ENCODE peak calls at places on chromosomes 12 and 14, in seven cellular contexts. One of them, this sample, is unnamed.

GRCh38 chr14:64891839-64892375 is 12.2 kb upstream of the SPTB start:
- DNase-seq in activated T-helper 1 cell treated with anti-CD3 and anti-CD28 coated beads, Interleukin-2, amount 50 U/mL, for 16 hours: peak
- DNase-seq in activated CD4-positive, alpha-beta T cell treated with anti-CD3 and anti-CD28 coated beads for 48 hours: peak
- DNase-seq in T-helper 1 cell: peak
- DNase-seq in T follicular helper cell: no peak
- DNase-seq in stimulated activated CD4-positive, alpha-beta T cell treated with anti-CD3 and anti-CD28 coated beads, Interleukin-1b, Interleukin-23, amount 100 ng/mL, for 24 hours: no peak
- DNase-seq in activated CD8-positive, alpha-beta memory T cell treated with anti-CD3 and anti-CD28 coated beads for 1 hour: no peak
- DNase-seq in this sample: peak

GRCh38 chr12:6264402-6265037 is 46.0 kb upstream of the PLEKHG6 start:
- DNase-seq in T-helper 1 cell: no peak
- DNase-seq in activated T-helper 1 cell treated with anti-CD3 and anti-CD28 coated beads, Interleukin-2, amount 50 U/mL, for 16 hours: no peak
- DNase-seq in activated CD8-positive, alpha-beta memory T cell treated with anti-CD3 and anti-CD28 coated beads for 1 hour: no peak
- DNase-seq in T follicular helper cell: no peak
- DNase-seq in stimulated activated CD4-positive, alpha-beta T cell treated with anti-CD3 and anti-CD28 coated beads, Interleukin-1b, Interleukin-23, amount 100 ng/mL, for 24 hours: no peak
- DNase-seq in activated CD4-positive, alpha-beta T cell treated with anti-CD3 and anti-CD28 coated beads for 48 hours: no peak
- DNase-seq in this sample: peak

GRCh38 chr12:8680533-8680932 is 17.3 kb upstream of the RIMKLB start:
- DNase-seq in activated CD4-positive, alpha-beta T cell treated with anti-CD3 and anti-CD28 coated beads for 48 hours: no peak
- DNase-seq in activated T-helper 1 cell treated with anti-CD3 and anti-CD28 coated beads, Interleukin-2, amount 50 U/mL, for 16 hours: no peak
- DNase-seq in T-helper 1 cell: no peak
- DNase-seq in T follicular helper cell: no peak
- DNase-seq in activated CD8-positive, alpha-beta memory T cell treated with anti-CD3 and anti-CD28 coated beads for 1 hour: no peak
- DNase-seq in stimulated activated CD4-positive, alpha-beta T cell treated with anti-CD3 and anti-CD28 coated beads, Interleukin-1b, Interleukin-23, amount 100 ng/mL, for 24 hours: no peak
- DNase-seq in this sample: no peak

GRCh38 chr12:113214938-113215400 is 6.3 kb upstream of the TPCN1 start:
- DNase-seq in stimulated activated CD4-positive, alpha-beta T cell treated with anti-CD3 and anti-CD28 coated beads, Interleukin-1b, Interleukin-23, amount 100 ng/mL, for 24 hours: no peak
- DNase-seq in T follicular helper cell: no peak
- DNase-seq in activated CD4-positive, alpha-beta T cell treated with anti-CD3 and anti-CD28 coated beads for 48 hours: no peak
- DNase-seq in activated CD8-positive, alpha-beta memory T cell treated with anti-CD3 and anti-CD28 coated beads for 1 hour: no peak
- DNase-seq in activated T-helper 1 cell treated with anti-CD3 and anti-CD28 coated beads, Interleukin-2, amount 50 U/mL, for 16 hours: no peak
- DNase-seq in T-helper 1 cell: no peak
- DNase-seq in this sample: no peak

GRCh38 chr14:31560759-31561154 is 447 bp upstream of the NUBPL start:
- DNase-seq in T follicular helper cell: no peak
- DNase-seq in stimulated activated CD4-positive, alpha-beta T cell treated with anti-CD3 and anti-CD28 coated beads, Interleukin-1b, Interleukin-23, amount 100 ng/mL, for 24 hours: no peak
- DNase-seq in activated CD8-positive, alpha-beta memory T cell treated with anti-CD3 and anti-CD28 coated beads for 1 hour: no peak
- DNase-seq in T-helper 1 cell: no peak
- DNase-seq in activated T-helper 1 cell treated with anti-CD3 and anti-CD28 coated beads, Interleukin-2, amount 50 U/mL, for 16 hours: no peak
- DNase-seq in activated CD4-positive, alpha-beta T cell treated with anti-CD3 and anti-CD28 coated beads for 48 hours: no peak
- DNase-seq in this sample: no peak

GRCh38 chr14:103492156-103492555 is 30.5 kb downstream of the CKB start:
- DNase-seq in T-helper 1 cell: no peak
- DNase-seq in stimulated activated CD4-positive, alpha-beta T cell treated with anti-CD3 and anti-CD28 coated beads, Interleukin-1b, Interleukin-23, amount 100 ng/mL, for 24 hours: no peak
- DNase-seq in activated CD4-positive, alpha-beta T cell treated with anti-CD3 and anti-CD28 coated beads for 48 hours: no peak
- DNase-seq in T follicular helper cell: no peak
- DNase-seq in activated T-helper 1 cell treated with anti-CD3 and anti-CD28 coated beads, Interleukin-2, amount 50 U/mL, for 16 hours: no peak
- DNase-seq in activated CD8-positive, alpha-beta memory T cell treated with anti-CD3 and anti-CD28 coated beads for 1 hour: no peak
- DNase-seq in this sample: no peak

GRCh38 chr14:89352976-89353817 is 63.8 kb downstream of the FOXN3 start:
- DNase-seq in stimulated activated CD4-positive, alpha-beta T cell treated with anti-CD3 and anti-CD28 coated beads, Interleukin-1b, Interleukin-23, amount 100 ng/mL, for 24 hours: no peak
- DNase-seq in T-helper 1 cell: no peak
- DNase-seq in activated CD8-positive, alpha-beta memory T cell treated with anti-CD3 and anti-CD28 coated beads for 1 hour: no peak
- DNase-seq in T follicular helper cell: no peak
- DNase-seq in activated CD4-positive, alpha-beta T cell treated with anti-CD3 and anti-CD28 coated beads for 48 hours: no peak
- DNase-seq in activated T-helper 1 cell treated with anti-CD3 and anti-CD28 coated beads, Interleukin-2, amount 50 U/mL, for 16 hours: no peak
- DNase-seq in this sample: no peak

GRCh38 chr12:88338486-88338885 is 196.4 kb downstream of the TMTC3 start:
- DNase-seq in activated CD4-positive, alpha-beta T cell treated with anti-CD3 and anti-CD28 coated beads for 48 hours: no peak
- DNase-seq in stimulated activated CD4-positive, alpha-beta T cell treated with anti-CD3 and anti-CD28 coated beads, Interleukin-1b, Interleukin-23, amount 100 ng/mL, for 24 hours: no peak
- DNase-seq in activated CD8-positive, alpha-beta memory T cell treated with anti-CD3 and anti-CD28 coated beads for 1 hour: no peak
- DNase-seq in activated T-helper 1 cell treated with anti-CD3 and anti-CD28 coated beads, Interleukin-2, amount 50 U/mL, for 16 hours: no peak
- DNase-seq in T-helper 1 cell: no peak
- DNase-seq in T follicular helper cell: no peak
- DNase-seq in this sample: no peak

GRCh38 chr12:49357099-49357678 is 10.1 kb upstream of the SPATS2 start:
- DNase-seq in T follicular helper cell: no peak
- DNase-seq in activated CD8-positive, alpha-beta memory T cell treated with anti-CD3 and anti-CD28 coated beads for 1 hour: no peak
- DNase-seq in stimulated activated CD4-positive, alpha-beta T cell treated with anti-CD3 and anti-CD28 coated beads, Interleukin-1b, Interleukin-23, amount 100 ng/mL, for 24 hours: no peak
- DNase-seq in activated T-helper 1 cell treated with anti-CD3 and anti-CD28 coated beads, Interleukin-2, amount 50 U/mL, for 16 hours: no peak
- DNase-seq in activated CD4-positive, alpha-beta T cell treated with anti-CD3 and anti-CD28 coated beads for 48 hours: no peak
- DNase-seq in T-helper 1 cell: no peak
- DNase-seq in this sample: no peak

GRCh38 chr14:106210650-106211049 is 684.3 kb downstream of the TMEM121 start:
- DNase-seq in T-helper 1 cell: peak
- DNase-seq in activated T-helper 1 cell treated with anti-CD3 and anti-CD28 coated beads, Interleukin-2, amount 50 U/mL, for 16 hours: no peak
- DNase-seq in T follicular helper cell: no peak
- DNase-seq in activated CD8-positive, alpha-beta memory T cell treated with anti-CD3 and anti-CD28 coated beads for 1 hour: no peak
- DNase-seq in stimulated activated CD4-positive, alpha-beta T cell treated with anti-CD3 and anti-CD28 coated beads, Interleukin-1b, Interleukin-23, amount 100 ng/mL, for 24 hours: no peak
- DNase-seq in activated CD4-positive, alpha-beta T cell treated with anti-CD3 and anti-CD28 coated beads for 48 hours: peak
- DNase-seq in this sample: no peak

GRCh38 chr12:50637870-50638481 is 125.9 kb upstream of the ATF1 start:
- DNase-seq in activated CD4-positive, alpha-beta T cell treated with anti-CD3 and anti-CD28 coated beads for 48 hours: no peak
- DNase-seq in activated CD8-positive, alpha-beta memory T cell treated with anti-CD3 and anti-CD28 coated beads for 1 hour: no peak
- DNase-seq in stimulated activated CD4-positive, alpha-beta T cell treated with anti-CD3 and anti-CD28 coated beads, Interleukin-1b, Interleukin-23, amount 100 ng/mL, for 24 hours: no peak
- DNase-seq in activated T-helper 1 cell treated with anti-CD3 and anti-CD28 coated beads, Interleukin-2, amount 50 U/mL, for 16 hours: no peak
- DNase-seq in T-helper 1 cell: no peak
- DNase-seq in T follicular helper cell: no peak
- DNase-seq in this sample: peak

GRCh38 chr14:83575301-83575700 is 1954.6 kb upstream of the FLRT2 start:
- DNase-seq in activated CD8-positive, alpha-beta memory T cell treated with anti-CD3 and anti-CD28 coated beads for 1 hour: no peak
- DNase-seq in activated CD4-positive, alpha-beta T cell treated with anti-CD3 and anti-CD28 coated beads for 48 hours: no peak
- DNase-seq in T-helper 1 cell: no peak
- DNase-seq in T follicular helper cell: no peak
- DNase-seq in activated T-helper 1 cell treated with anti-CD3 and anti-CD28 coated beads, Interleukin-2, amount 50 U/mL, for 16 hours: no peak
- DNase-seq in stimulated activated CD4-positive, alpha-beta T cell treated with anti-CD3 and anti-CD28 coated beads, Interleukin-1b, Interleukin-23, amount 100 ng/mL, for 24 hours: no peak
- DNase-seq in this sample: no peak

GRCh38 chr12:117526756-117527479 is 165.5 kb upstream of the NOS1 start:
- DNase-seq in activated T-helper 1 cell treated with anti-CD3 and anti-CD28 coated beads, Interleukin-2, amount 50 U/mL, for 16 hours: no peak
- DNase-seq in stimulated activated CD4-positive, alpha-beta T cell treated with anti-CD3 and anti-CD28 coated beads, Interleukin-1b, Interleukin-23, amount 100 ng/mL, for 24 hours: no peak
- DNase-seq in T follicular helper cell: no peak
- DNase-seq in T-helper 1 cell: no peak
- DNase-seq in activated CD4-positive, alpha-beta T cell treated with anti-CD3 and anti-CD28 coated beads for 48 hours: no peak
- DNase-seq in activated CD8-positive, alpha-beta memory T cell treated with anti-CD3 and anti-CD28 coated beads for 1 hour: no peak
- DNase-seq in this sample: no peak

GRCh38 chr14:70358631-70359030 is 852 bp downstream of the COX16 start:
- DNase-seq in T follicular helper cell: no peak
- DNase-seq in activated CD8-positive, alpha-beta memory T cell treated with anti-CD3 and anti-CD28 coated beads for 1 hour: no peak
- DNase-seq in activated CD4-positive, alpha-beta T cell treated with anti-CD3 and anti-CD28 coated beads for 48 hours: no peak
- DNase-seq in T-helper 1 cell: no peak
- DNase-seq in activated T-helper 1 cell treated with anti-CD3 and anti-CD28 coated beads, Interleukin-2, amount 50 U/mL, for 16 hours: no peak
- DNase-seq in stimulated activated CD4-positive, alpha-beta T cell treated with anti-CD3 and anti-CD28 coated beads, Interleukin-1b, Interleukin-23, amount 100 ng/mL, for 24 hours: no peak
- DNase-seq in this sample: no peak

GRCh38 chr12:57452181-57452936 is 2.7 kb upstream of the INHBE start:
- DNase-seq in activated CD8-positive, alpha-beta memory T cell treated with anti-CD3 and anti-CD28 coated beads for 1 hour: no peak
- DNase-seq in activated CD4-positive, alpha-beta T cell treated with anti-CD3 and anti-CD28 coated beads for 48 hours: peak
- DNase-seq in T-helper 1 cell: no peak
- DNase-seq in stimulated activated CD4-positive, alpha-beta T cell treated with anti-CD3 and anti-CD28 coated beads, Interleukin-1b, Interleukin-23, amount 100 ng/mL, for 24 hours: no peak
- DNase-seq in activated T-helper 1 cell treated with anti-CD3 and anti-CD28 coated beads, Interleukin-2, amount 50 U/mL, for 16 hours: no peak
- DNase-seq in T follicular helper cell: no peak
- DNase-seq in this sample: no peak

GRCh38 chr12:51863921-51864700 is 15.6 kb upstream of the FIGNL2 start:
- DNase-seq in T follicular helper cell: no peak
- DNase-seq in stimulated activated CD4-positive, alpha-beta T cell treated with anti-CD3 and anti-CD28 coated beads, Interleukin-1b, Interleukin-23, amount 100 ng/mL, for 24 hours: no peak
- DNase-seq in activated CD8-positive, alpha-beta memory T cell treated with anti-CD3 and anti-CD28 coated beads for 1 hour: no peak
- DNase-seq in activated T-helper 1 cell treated with anti-CD3 and anti-CD28 coated beads, Interleukin-2, amount 50 U/mL, for 16 hours: no peak
- DNase-seq in T-helper 1 cell: no peak
- DNase-seq in activated CD4-positive, alpha-beta T cell treated with anti-CD3 and anti-CD28 coated beads for 48 hours: peak
- DNase-seq in this sample: no peak

GRCh38 chr12:57176139-57176477 is 28.7 kb upstream of the LRP1-AS start:
- DNase-seq in activated CD8-positive, alpha-beta memory T cell treated with anti-CD3 and anti-CD28 coated beads for 1 hour: no peak
- DNase-seq in activated T-helper 1 cell treated with anti-CD3 and anti-CD28 coated beads, Interleukin-2, amount 50 U/mL, for 16 hours: no peak
- DNase-seq in stimulated activated CD4-positive, alpha-beta T cell treated with anti-CD3 and anti-CD28 coated beads, Interleukin-1b, Interleukin-23, amount 100 ng/mL, for 24 hours: no peak
- DNase-seq in T-helper 1 cell: no peak
- DNase-seq in activated CD4-positive, alpha-beta T cell treated with anti-CD3 and anti-CD28 coated beads for 48 hours: no peak
- DNase-seq in T follicular helper cell: no peak
- DNase-seq in this sample: no peak

GRCh38 chr14:21069388-21070082 is 569 bp upstream of the ARHGEF40 start:
- DNase-seq in T follicular helper cell: no peak
- DNase-seq in activated T-helper 1 cell treated with anti-CD3 and anti-CD28 coated beads, Interleukin-2, amount 50 U/mL, for 16 hours: no peak
- DNase-seq in activated CD8-positive, alpha-beta memory T cell treated with anti-CD3 and anti-CD28 coated beads for 1 hour: no peak
- DNase-seq in T-helper 1 cell: peak
- DNase-seq in stimulated activated CD4-positive, alpha-beta T cell treated with anti-CD3 and anti-CD28 coated beads, Interleukin-1b, Interleukin-23, amount 100 ng/mL, for 24 hours: no peak
- DNase-seq in activated CD4-positive, alpha-beta T cell treated with anti-CD3 and anti-CD28 coated beads for 48 hours: no peak
- DNase-seq in this sample: peak

GRCh38 chr14:24274101-24274543 is 2.7 kb upstream of the RABGGTA start:
- DNase-seq in activated CD4-positive, alpha-beta T cell treated with anti-CD3 and anti-CD28 coated beads for 48 hours: peak
- DNase-seq in activated CD8-positive, alpha-beta memory T cell treated with anti-CD3 and anti-CD28 coated beads for 1 hour: no peak
- DNase-seq in activated T-helper 1 cell treated with anti-CD3 and anti-CD28 coated beads, Interleukin-2, amount 50 U/mL, for 16 hours: peak
- DNase-seq in stimulated activated CD4-positive, alpha-beta T cell treated with anti-CD3 and anti-CD28 coated beads, Interleukin-1b, Interleukin-23, amount 100 ng/mL, for 24 hours: no peak
- DNase-seq in T follicular helper cell: peak
- DNase-seq in T-helper 1 cell: peak
- DNase-seq in this sample: no peak

GRCh38 chr12:98754095-98754494 is 109.0 kb downstream of the APAF1 start:
- DNase-seq in stimulated activated CD4-positive, alpha-beta T cell treated with anti-CD3 and anti-CD28 coated beads, Interleukin-1b, Interleukin-23, amount 100 ng/mL, for 24 hours: no peak
- DNase-seq in activated CD4-positive, alpha-beta T cell treated with anti-CD3 and anti-CD28 coated beads for 48 hours: peak
- DNase-seq in T-helper 1 cell: no peak
- DNase-seq in T follicular helper cell: no peak
- DNase-seq in activated T-helper 1 cell treated with anti-CD3 and anti-CD28 coated beads, Interleukin-2, amount 50 U/mL, for 16 hours: no peak
- DNase-seq in activated CD8-positive, alpha-beta memory T cell treated with anti-CD3 and anti-CD28 coated beads for 1 hour: no peak
- DNase-seq in this sample: no peak

GRCh38 chr14:100306506-100307214 is 416 bp upstream of the SLC25A29 start:
- DNase-seq in activated T-helper 1 cell treated with anti-CD3 and anti-CD28 coated beads, Interleukin-2, amount 50 U/mL, for 16 hours: peak
- DNase-seq in activated CD4-positive, alpha-beta T cell treated with anti-CD3 and anti-CD28 coated beads for 48 hours: peak
- DNase-seq in activated CD8-positive, alpha-beta memory T cell treated with anti-CD3 and anti-CD28 coated beads for 1 hour: no peak
- DNase-seq in T follicular helper cell: peak
- DNase-seq in stimulated activated CD4-positive, alpha-beta T cell treated with anti-CD3 and anti-CD28 coated beads, Interleukin-1b, Interleukin-23, amount 100 ng/mL, for 24 hours: peak
- DNase-seq in T-helper 1 cell: peak
- DNase-seq in this sample: peak

GRCh38 chr12:70556179-70556869 is 80.9 kb downstream of the PTPRB start:
- DNase-seq in activated CD4-positive, alpha-beta T cell treated with anti-CD3 and anti-CD28 coated beads for 48 hours: no peak
- DNase-seq in activated CD8-positive, alpha-beta memory T cell treated with anti-CD3 and anti-CD28 coated beads for 1 hour: no peak
- DNase-seq in activated T-helper 1 cell treated with anti-CD3 and anti-CD28 coated beads, Interleukin-2, amount 50 U/mL, for 16 hours: no peak
- DNase-seq in T-helper 1 cell: no peak
- DNase-seq in stimulated activated CD4-positive, alpha-beta T cell treated with anti-CD3 and anti-CD28 coated beads, Interleukin-1b, Interleukin-23, amount 100 ng/mL, for 24 hours: no peak
- DNase-seq in T follicular helper cell: no peak
- DNase-seq in this sample: no peak

GRCh38 chr12:19834596-19834995 is 395.3 kb downstream of the AEBP2 start:
- DNase-seq in activated CD4-positive, alpha-beta T cell treated with anti-CD3 and anti-CD28 coated beads for 48 hours: no peak
- DNase-seq in stimulated activated CD4-positive, alpha-beta T cell treated with anti-CD3 and anti-CD28 coated beads, Interleukin-1b, Interleukin-23, amount 100 ng/mL, for 24 hours: no peak
- DNase-seq in T-helper 1 cell: no peak
- DNase-seq in activated T-helper 1 cell treated with anti-CD3 and anti-CD28 coated beads, Interleukin-2, amount 50 U/mL, for 16 hours: no peak
- DNase-seq in T follicular helper cell: no peak
- DNase-seq in activated CD8-positive, alpha-beta memory T cell treated with anti-CD3 and anti-CD28 coated beads for 1 hour: no peak
- DNase-seq in this sample: no peak

GRCh38 chr14:61822458-61822857 is 60.2 kb downstream of the SNAPC1 start:
- DNase-seq in T follicular helper cell: no peak
- DNase-seq in activated CD8-positive, alpha-beta memory T cell treated with anti-CD3 and anti-CD28 coated beads for 1 hour: no peak
- DNase-seq in activated T-helper 1 cell treated with anti-CD3 and anti-CD28 coated beads, Interleukin-2, amount 50 U/mL, for 16 hours: no peak
- DNase-seq in activated CD4-positive, alpha-beta T cell treated with anti-CD3 and anti-CD28 coated beads for 48 hours: no peak
- DNase-seq in stimulated activated CD4-positive, alpha-beta T cell treated with anti-CD3 and anti-CD28 coated beads, Interleukin-1b, Interleukin-23, amount 100 ng/mL, for 24 hours: no peak
- DNase-seq in T-helper 1 cell: no peak
- DNase-seq in this sample: no peak

GRCh38 chr12:46332260-46332659 is 40.3 kb downstream of the SLC38A2 start:
- DNase-seq in activated CD4-positive, alpha-beta T cell treated with anti-CD3 and anti-CD28 coated beads for 48 hours: no peak
- DNase-seq in T-helper 1 cell: no peak
- DNase-seq in stimulated activated CD4-positive, alpha-beta T cell treated with anti-CD3 and anti-CD28 coated beads, Interleukin-1b, Interleukin-23, amount 100 ng/mL, for 24 hours: no peak
- DNase-seq in T follicular helper cell: no peak
- DNase-seq in activated CD8-positive, alpha-beta memory T cell treated with anti-CD3 and anti-CD28 coated beads for 1 hour: no peak
- DNase-seq in activated T-helper 1 cell treated with anti-CD3 and anti-CD28 coated beads, Interleukin-2, amount 50 U/mL, for 16 hours: no peak
- DNase-seq in this sample: no peak

GRCh38 chr14:98184467-98184866 is 1087.5 kb downstream of the BCL11B start:
- DNase-seq in stimulated activated CD4-positive, alpha-beta T cell treated with anti-CD3 and anti-CD28 coated beads, Interleukin-1b, Interleukin-23, amount 100 ng/mL, for 24 hours: no peak
- DNase-seq in activated T-helper 1 cell treated with anti-CD3 and anti-CD28 coated beads, Interleukin-2, amount 50 U/mL, for 16 hours: no peak
- DNase-seq in T follicular helper cell: no peak
- DNase-seq in activated CD4-positive, alpha-beta T cell treated with anti-CD3 and anti-CD28 coated beads for 48 hours: no peak
- DNase-seq in activated CD8-positive, alpha-beta memory T cell treated with anti-CD3 and anti-CD28 coated beads for 1 hour: no peak
- DNase-seq in T-helper 1 cell: no peak
- DNase-seq in this sample: no peak

GRCh38 chr14:54747616-54748015 is 155.0 kb downstream of the GCH1 start:
- DNase-seq in T follicular helper cell: no peak
- DNase-seq in activated T-helper 1 cell treated with anti-CD3 and anti-CD28 coated beads, Interleukin-2, amount 50 U/mL, for 16 hours: no peak
- DNase-seq in T-helper 1 cell: no peak
- DNase-seq in stimulated activated CD4-positive, alpha-beta T cell treated with anti-CD3 and anti-CD28 coated beads, Interleukin-1b, Interleukin-23, amount 100 ng/mL, for 24 hours: no peak
- DNase-seq in activated CD8-positive, alpha-beta memory T cell treated with anti-CD3 and anti-CD28 coated beads for 1 hour: no peak
- DNase-seq in activated CD4-positive, alpha-beta T cell treated with anti-CD3 and anti-CD28 coated beads for 48 hours: no peak
- DNase-seq in this sample: no peak

GRCh38 chr12:50251619-50252300 is 31.6 kb downstream of the LIMA1 start:
- DNase-seq in activated CD8-positive, alpha-beta memory T cell treated with anti-CD3 and anti-CD28 coated beads for 1 hour: no peak
- DNase-seq in T-helper 1 cell: no peak
- DNase-seq in activated CD4-positive, alpha-beta T cell treated with anti-CD3 and anti-CD28 coated beads for 48 hours: no peak
- DNase-seq in stimulated activated CD4-positive, alpha-beta T cell treated with anti-CD3 and anti-CD28 coated beads, Interleukin-1b, Interleukin-23, amount 100 ng/mL, for 24 hours: no peak
- DNase-seq in T follicular helper cell: no peak
- DNase-seq in activated T-helper 1 cell treated with anti-CD3 and anti-CD28 coated beads, Interleukin-2, amount 50 U/mL, for 16 hours: no peak
- DNase-seq in this sample: no peak

GRCh38 chr14:22836301-22837058 is at the start of gene MMP14:
- DNase-seq in T-helper 1 cell: no peak
- DNase-seq in T follicular helper cell: no peak
- DNase-seq in activated CD8-positive, alpha-beta memory T cell treated with anti-CD3 and anti-CD28 coated beads for 1 hour: no peak
- DNase-seq in activated CD4-positive, alpha-beta T cell treated with anti-CD3 and anti-CD28 coated beads for 48 hours: no peak
- DNase-seq in stimulated activated CD4-positive, alpha-beta T cell treated with anti-CD3 and anti-CD28 coated beads, Interleukin-1b, Interleukin-23, amount 100 ng/mL, for 24 hours: no peak
- DNase-seq in activated T-helper 1 cell treated with anti-CD3 and anti-CD28 coated beads, Interleukin-2, amount 50 U/mL, for 16 hours: no peak
- DNase-seq in this sample: no peak